ENCODE peak calls at places on chromosomes 5 and 9, in ten cellular contexts. R is fibroblast of lung, X is mucosa of descending colon, V is HCT116, B is GM23338, D is neural progenitor cell, W is GM12865, Q is fibroblast of mammary gland, A is endodermal cell, P is hepatocyte. U is an unnamed sample.

GRCh38 chr5:125798311-125798710 is 624.9 kb upstream of the GRAMD2B start:
- DNase-seq in A (no peak), B (peak; percentile 38), D (peak; percentile 40), R (peak; percentile 65), P (peak; percentile 59), Q (peak; percentile 50), V (peak; percentile 0), W (peak; percentile 14), X (peak; percentile 14), U (no peak)

GRCh38 chr5:431001-431710 is 11.8 kb upstream of the EXOC3 start:
- DNase-seq in D (peak; percentile 80), B (peak; percentile 77), A (peak; percentile 93), Q (peak; percentile 45), P (peak; percentile 89), W (peak; percentile 75), X (peak; percentile 79), R (peak; percentile 38), V (peak; percentile 23), U (peak; percentile 30)

GRCh38 chr9:14687042-14687719 is 6.1 kb downstream of the ZDHHC21 start:
- DNase-seq in Q (peak; percentile 95), D (no peak), V (no peak), X (no peak), R (peak; percentile 92), W (no peak), A (no peak), B (no peak), P (no peak), U (no peak)

GRCh38 chr5:11128021-11128420 is 367.0 kb upstream of the DAP start:
- DNase-seq in B (no peak), V (no peak), R (no peak), D (no peak), W (no peak), P (no peak), A (no peak), X (no peak), Q (no peak), U (no peak)

GRCh38 chr5:1435369-1435768 is 9.9 kb downstream of the SLC6A3 start:
- DNase-seq in X (no peak), R (no peak), A (no peak), B (no peak), D (no peak), V (no peak), P (no peak), Q (no peak), W (no peak), U (no peak)

GRCh38 chr9:126392662-126393383 is 66.2 kb downstream of the MVB12B start:
- DNase-seq in B (no peak), R (no peak), P (no peak), Q (no peak), X (no peak), D (no peak), W (no peak), V (no peak), A (no peak), U (no peak)

GRCh38 chr5:177449140-177450061 is 2.8 kb downstream of the PRR7 start:
- DNase-seq in W (no peak), X (no peak), R (no peak), D (no peak), V (no peak), P (no peak), Q (no peak), A (no peak), B (no peak), U (no peak)

GRCh38 chr5:134041570-134042411 is 37.0 kb upstream of the VDAC1 start:
- DNase-seq in X (no peak), D (no peak), P (no peak), Q (peak; percentile 20), W (peak; percentile 92), B (no peak), V (no peak), A (no peak), R (no peak), U (peak; percentile 48)

GRCh38 chr9:74494490-74494889 is 2.6 kb upstream of the RORB start:
- DNase-seq in D (no peak), R (no peak), W (no peak), B (peak; percentile 42), Q (no peak), X (no peak), P (no peak), A (no peak), V (no peak), U (no peak)

GRCh38 chr9:112854657-112855056 is 36.0 kb downstream of the SLC46A2 start:
- DNase-seq in V (no peak), W (no peak), Q (no peak), R (no peak), D (no peak), B (no peak), X (no peak), A (no peak), P (no peak), U (no peak)

GRCh38 chr5:171840066-171840465 is 54.4 kb downstream of the SMIM23 start:
- DNase-seq in R (no peak), V (no peak), X (no peak), D (peak; percentile 17), W (peak; percentile 23), B (peak; percentile 39), Q (no peak), A (no peak), P (no peak), U (no peak)

GRCh38 chr5:41722359-41722950 is 147.8 kb downstream of the OXCT1 start:
- DNase-seq in B (peak; percentile 2), Q (peak; percentile 10), W (no peak), P (no peak), X (no peak), A (peak; percentile 46), D (no peak), R (no peak), V (no peak), U (no peak)
- TF ChIP-seq CTCF in B (no peak), Q (peak; percentile 34), W (no peak), P (peak; percentile 10), X (no peak), A (no peak), D (no peak), R (no peak), V (no peak), U (peak; percentile 27)

GRCh38 chr9:124481115-124481514 is 26.1 kb downstream of the NR5A1 start:
- DNase-seq in B (no peak), P (no peak), X (no peak), A (no peak), R (no peak), W (no peak), D (no peak), V (no peak), Q (no peak), U (no peak)
- H3K4me3 ChIP-seq in B (no peak overlapping the region), P (no peak overlapping the region), X (no peak overlapping the region), A (no peak overlapping the region), R (no peak overlapping the region), W (no peak overlapping the region), D (no peak overlapping the region), V (no peak overlapping the region), Q (no peak overlapping the region), U (no peak overlapping the region)

GRCh38 chr9:132183134-132183533 is 21.3 kb downstream of the NTNG2 start:
- DNase-seq in X (no peak), V (no peak), A (peak; percentile 59), W (no peak), P (no peak), D (no peak), R (no peak), B (no peak), Q (no peak), U (no peak)

GRCh38 chr9:132185164-132186009 is 23.5 kb downstream of the NTNG2 start:
- DNase-seq in V (no peak), R (no peak), B (peak; percentile 60), A (peak; percentile 68), Q (no peak), D (peak; percentile 51), W (no peak), P (no peak), X (no peak), U (no peak)

GRCh38 chr9:132183715-132184114 is 21.9 kb downstream of the NTNG2 start:
- DNase-seq in B (peak; percentile 58), P (no peak), A (peak; percentile 72), X (no peak), D (no peak), R (no peak), W (no peak), Q (no peak), V (no peak), U (no peak)

GRCh38 chr9:132181796-132182521 is 20.1 kb downstream of the NTNG2 start:
- DNase-seq in A (peak; percentile 57), R (no peak), W (no peak), B (no peak), Q (no peak), V (no peak), X (no peak), D (peak; percentile 62), P (no peak), U (no peak)

DNA sequence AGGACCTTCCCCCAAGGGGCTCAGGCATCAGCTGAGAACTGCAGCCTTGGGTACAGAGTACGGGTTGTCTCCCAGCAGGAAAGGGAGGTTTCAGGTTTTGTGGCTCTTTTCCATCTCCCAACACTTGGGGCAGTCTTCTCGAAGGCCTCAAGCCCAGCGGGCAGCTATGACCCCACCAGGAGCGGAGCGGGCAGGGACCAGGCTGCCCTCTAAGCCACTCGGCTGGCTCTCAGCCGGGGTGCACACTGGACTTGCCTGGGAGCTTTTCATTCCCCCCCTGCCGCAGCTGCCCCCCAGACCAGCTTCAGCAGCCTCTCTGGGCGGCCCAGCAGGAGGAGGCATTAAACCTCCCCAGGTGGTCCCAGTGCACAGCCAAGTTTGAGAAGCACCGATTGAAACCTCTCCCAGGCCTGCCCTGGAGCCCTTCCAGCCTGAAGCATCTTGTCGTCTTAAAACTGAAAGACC is 20.8 kb downstream of the NTNG2 start:
- DNase-seq in P (no peak), A (peak; percentile 74), B (peak; percentile 69), X (no peak), D (peak; percentile 55), R (no peak), V (no peak), W (no peak), Q (no peak), U (no peak)
- TF ChIP-seq CTCF in P (peak; percentile 34), A (peak; percentile 68), B (peak; percentile 28), X (no peak), D (peak; percentile 46), R (no peak), V (peak; percentile 31), W (no peak), Q (no peak), U (no peak)

DNA sequence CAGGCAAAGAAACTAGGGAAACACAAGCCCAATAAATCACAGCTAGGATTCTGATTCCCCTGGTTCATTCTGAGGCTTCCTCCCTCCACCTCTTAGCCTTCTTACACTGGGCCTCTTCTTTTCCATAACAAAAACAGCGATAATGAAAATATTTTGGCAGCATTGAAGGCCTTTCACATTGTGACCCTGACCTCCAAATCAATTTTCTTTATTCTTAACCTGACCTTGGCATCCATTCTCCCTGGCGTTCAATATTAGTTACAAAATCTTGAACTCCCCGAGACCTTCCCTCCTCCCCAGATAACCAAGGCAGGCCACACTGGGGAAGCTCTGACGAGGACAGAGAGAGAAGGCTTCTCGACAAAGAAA is 399.9 kb downstream of the ZSWIM6 start:
- DNase-seq in W (no peak), X (no peak), B (no peak), R (no peak), D (no peak), V (no peak), P (no peak), Q (no peak), A (no peak), U (no peak)
- H3K4me3 ChIP-seq in W (no peak overlapping the region), X (no peak overlapping the region), B (peak overlapping the region; percentile 48), R (no peak overlapping the region), D (no peak overlapping the region), V (no peak overlapping the region), P (no peak overlapping the region), Q (no peak overlapping the region), A (no peak overlapping the region), U (no peak overlapping the region)

GRCh38 chr5:91302335-91302734 is 80.8 kb downstream of the ARRDC3 start:
- DNase-seq in W (no peak), X (no peak), D (peak; percentile 17), R (no peak), A (no peak), B (peak; percentile 43), V (no peak), P (no peak), Q (no peak), U (no peak)
- TF ChIP-seq CTCF in W (no peak), X (no peak), D (peak; percentile 29), R (no peak), A (peak; percentile 55), B (peak; percentile 35), V (peak; percentile 39), P (no peak), Q (peak; percentile 10), U (peak; percentile 28)

U was measured in GM12864.